ENCODE peak calls at places on chromosomes 4 and X, in seven cellular contexts. One of them, this sample, is unnamed.
A peak's percentile ranks its signal among the peaks of the same experiment; 100 is the strongest.

GRCh38 chr4:8365353-8365752 is 75.2 kb downstream of the ACOX3 start:
- DNase-seq in WTC11: no peak
- DNase-seq in GM12864: no peak
- DNase-seq in fibroblast of lung: no peak
- DNase-seq in AG09319: no peak
- DNase-seq in epithelial cell of esophagus: no peak
- DNase-seq in astrocyte of the spinal cord: no peak
- DNase-seq in this sample: no peak

GRCh38 chr4:83112239-83112638 is 2.3 kb downstream of the PLAC8 start:
- DNase-seq in WTC11: no peak
- DNase-seq in GM12864: peak; percentile 75
- DNase-seq in fibroblast of lung: no peak
- DNase-seq in AG09319: no peak
- DNase-seq in epithelial cell of esophagus: no peak
- DNase-seq in astrocyte of the spinal cord: no peak
- DNase-seq in this sample: no peak

GRCh38 chr4:126209117-126209516 is 894.4 kb downstream of the FAT4 start:
- DNase-seq in WTC11: no peak
- DNase-seq in GM12864: no peak
- DNase-seq in fibroblast of lung: no peak
- DNase-seq in AG09319: no peak
- DNase-seq in epithelial cell of esophagus: no peak
- DNase-seq in astrocyte of the spinal cord: no peak
- DNase-seq in this sample: no peak

GRCh38 chrX:70129811-70130210 is 3.4 kb upstream of the IGBP1 start:
- DNase-seq in WTC11: no peak
- DNase-seq in GM12864: no peak
- DNase-seq in fibroblast of lung: peak; percentile 6
- DNase-seq in AG09319: no peak
- DNase-seq in epithelial cell of esophagus: peak; percentile 58
- DNase-seq in astrocyte of the spinal cord: no peak
- DNase-seq in this sample: no peak

GRCh38 chrX:48910926-48911406 is 480 bp downstream of the SLC35A2 start:
- DNase-seq in WTC11: no peak
- DNase-seq in GM12864: no peak
- DNase-seq in fibroblast of lung: peak; percentile 50
- DNase-seq in AG09319: no peak
- DNase-seq in epithelial cell of esophagus: peak; percentile 25
- DNase-seq in astrocyte of the spinal cord: peak; percentile 45
- DNase-seq in this sample: no peak

GRCh38 chr4:183449193-183449888 is 4.9 kb downstream of the CDKN2AIP start:
- DNase-seq in WTC11: no peak
- DNase-seq in GM12864: no peak
- DNase-seq in fibroblast of lung: peak; percentile 90
- DNase-seq in AG09319: no peak
- DNase-seq in epithelial cell of esophagus: peak; percentile 36
- DNase-seq in astrocyte of the spinal cord: no peak
- DNase-seq in this sample: no peak

GRCh38 chr4:1045595-1046201 is 34.3 kb downstream of the FGFRL1 start:
- DNase-seq in WTC11: no peak
- DNase-seq in GM12864: no peak
- DNase-seq in fibroblast of lung: no peak
- DNase-seq in AG09319: no peak
- DNase-seq in epithelial cell of esophagus: no peak
- DNase-seq in astrocyte of the spinal cord: no peak
- DNase-seq in this sample: no peak

GRCh38 chr4:7539186-7539585 is 104.5 kb upstream of the PSAPL1 start:
- DNase-seq in WTC11: no peak
- DNase-seq in GM12864: no peak
- DNase-seq in fibroblast of lung: no peak
- DNase-seq in AG09319: no peak
- DNase-seq in epithelial cell of esophagus: no peak
- DNase-seq in astrocyte of the spinal cord: no peak
- DNase-seq in this sample: no peak

GRCh38 chr4:118173956-118174355 is 139.7 kb downstream of the NDST3 start:
- DNase-seq in WTC11: no peak
- DNase-seq in GM12864: no peak
- DNase-seq in fibroblast of lung: peak; percentile 74
- DNase-seq in AG09319: peak; percentile 59
- DNase-seq in epithelial cell of esophagus: no peak
- DNase-seq in astrocyte of the spinal cord: peak; percentile 92
- DNase-seq in this sample: no peak

GRCh38 chrX:78886550-78886949 is 58.6 kb upstream of the P2RY10 start:
- DNase-seq in WTC11: no peak
- DNase-seq in GM12864: no peak
- DNase-seq in fibroblast of lung: no peak
- DNase-seq in AG09319: no peak
- DNase-seq in epithelial cell of esophagus: peak; percentile 1
- DNase-seq in astrocyte of the spinal cord: peak; percentile 5
- DNase-seq in this sample: no peak

GRCh38 chr4:95386410-95386809 is 162.4 kb downstream of the UNC5C start:
- DNase-seq in WTC11: no peak
- DNase-seq in GM12864: no peak
- DNase-seq in fibroblast of lung: no peak
- DNase-seq in AG09319: no peak
- DNase-seq in epithelial cell of esophagus: no peak
- DNase-seq in astrocyte of the spinal cord: no peak
- DNase-seq in this sample: no peak

GRCh38 chrX:72295745-72296144 is 10.0 kb downstream of the CITED1 start:
- DNase-seq in WTC11: no peak
- DNase-seq in GM12864: no peak
- DNase-seq in fibroblast of lung: no peak
- DNase-seq in AG09319: no peak
- DNase-seq in epithelial cell of esophagus: no peak
- DNase-seq in astrocyte of the spinal cord: no peak
- DNase-seq in this sample: no peak

GRCh38 chrX:5979338-5979737 is 249.3 kb downstream of the NLGN4X start:
- DNase-seq in WTC11: no peak
- DNase-seq in GM12864: no peak
- DNase-seq in fibroblast of lung: peak; percentile 30
- DNase-seq in AG09319: no peak
- DNase-seq in epithelial cell of esophagus: no peak
- DNase-seq in astrocyte of the spinal cord: no peak
- DNase-seq in this sample: no peak

GRCh38 chr4:77120888-77121508 is 36.0 kb upstream of the CCNG2 start:
- DNase-seq in WTC11: no peak
- DNase-seq in GM12864: no peak
- DNase-seq in fibroblast of lung: no peak
- DNase-seq in AG09319: no peak
- DNase-seq in epithelial cell of esophagus: peak; percentile 17
- DNase-seq in astrocyte of the spinal cord: no peak
- DNase-seq in this sample: no peak

GRCh38 chr4:10085386-10085785 is 31.2 kb downstream of the WDR1 start:
- DNase-seq in WTC11: no peak
- DNase-seq in GM12864: no peak
- DNase-seq in fibroblast of lung: no peak
- DNase-seq in AG09319: no peak
- DNase-seq in epithelial cell of esophagus: no peak
- DNase-seq in astrocyte of the spinal cord: no peak
- DNase-seq in this sample: no peak

GRCh38 chrX:123476636-123477219 is 256.1 kb downstream of the THOC2 start:
- DNase-seq in WTC11: no peak
- DNase-seq in GM12864: no peak
- DNase-seq in fibroblast of lung: peak; percentile 3
- DNase-seq in AG09319: no peak
- DNase-seq in epithelial cell of esophagus: no peak
- DNase-seq in astrocyte of the spinal cord: no peak
- DNase-seq in this sample: no peak

GRCh38 chr4:146255463-146255862 is 41.1 kb downstream of the REELD1 start:
- DNase-seq in WTC11: no peak
- DNase-seq in GM12864: no peak
- DNase-seq in fibroblast of lung: peak; percentile 84
- DNase-seq in AG09319: no peak
- DNase-seq in epithelial cell of esophagus: no peak
- DNase-seq in astrocyte of the spinal cord: peak; percentile 64
- DNase-seq in this sample: no peak

GRCh38 chrX:68897118-68897517 is 68.3 kb downstream of the EFNB1 start:
- DNase-seq in WTC11: no peak
- DNase-seq in GM12864: no peak
- DNase-seq in fibroblast of lung: no peak
- DNase-seq in AG09319: no peak
- DNase-seq in epithelial cell of esophagus: no peak
- DNase-seq in astrocyte of the spinal cord: no peak
- DNase-seq in this sample: no peak

GRCh38 chrX:150269613-150270254 is 93.4 kb upstream of the MAMLD1 start:
- DNase-seq in WTC11: no peak
- DNase-seq in GM12864: no peak
- DNase-seq in fibroblast of lung: peak; percentile 25
- DNase-seq in AG09319: no peak
- DNase-seq in epithelial cell of esophagus: no peak
- DNase-seq in astrocyte of the spinal cord: no peak
- DNase-seq in this sample: peak; percentile 10

GRCh38 chrX:107451754-107452153 is 2.3 kb downstream of the FRMPD3 start:
- DNase-seq in WTC11: peak; percentile 29
- DNase-seq in GM12864: no peak
- DNase-seq in fibroblast of lung: no peak
- DNase-seq in AG09319: no peak
- DNase-seq in epithelial cell of esophagus: no peak
- DNase-seq in astrocyte of the spinal cord: no peak
- DNase-seq in this sample: peak; percentile 31

GRCh38 chr4:10180927-10181744 is 64.5 kb upstream of the WDR1 start:
- DNase-seq in WTC11: no peak
- DNase-seq in GM12864: peak; percentile 13
- DNase-seq in fibroblast of lung: peak; percentile 7
- DNase-seq in AG09319: no peak
- DNase-seq in epithelial cell of esophagus: no peak
- DNase-seq in astrocyte of the spinal cord: no peak
- DNase-seq in this sample: no peak

GRCh38 chr4:85783483-85783882 is 308.5 kb downstream of the ARHGAP24 start:
- DNase-seq in WTC11: no peak
- DNase-seq in GM12864: no peak
- DNase-seq in fibroblast of lung: peak; percentile 87
- DNase-seq in AG09319: no peak
- DNase-seq in epithelial cell of esophagus: peak; percentile 57
- DNase-seq in astrocyte of the spinal cord: peak; percentile 76
- DNase-seq in this sample: no peak

GRCh38 chr4:145346081-145346480 is 135.6 kb upstream of the SMAD1 start:
- DNase-seq in WTC11: no peak
- DNase-seq in GM12864: no peak
- DNase-seq in fibroblast of lung: no peak
- DNase-seq in AG09319: no peak
- DNase-seq in epithelial cell of esophagus: no peak
- DNase-seq in astrocyte of the spinal cord: no peak
- DNase-seq in this sample: no peak

GRCh38 chrX:20680998-20681397 is 414.3 kb upstream of the RPS6KA3 start:
- DNase-seq in WTC11: no peak
- DNase-seq in GM12864: no peak
- DNase-seq in fibroblast of lung: no peak
- DNase-seq in AG09319: no peak
- DNase-seq in epithelial cell of esophagus: no peak
- DNase-seq in astrocyte of the spinal cord: no peak
- DNase-seq in this sample: no peak

DNA sequence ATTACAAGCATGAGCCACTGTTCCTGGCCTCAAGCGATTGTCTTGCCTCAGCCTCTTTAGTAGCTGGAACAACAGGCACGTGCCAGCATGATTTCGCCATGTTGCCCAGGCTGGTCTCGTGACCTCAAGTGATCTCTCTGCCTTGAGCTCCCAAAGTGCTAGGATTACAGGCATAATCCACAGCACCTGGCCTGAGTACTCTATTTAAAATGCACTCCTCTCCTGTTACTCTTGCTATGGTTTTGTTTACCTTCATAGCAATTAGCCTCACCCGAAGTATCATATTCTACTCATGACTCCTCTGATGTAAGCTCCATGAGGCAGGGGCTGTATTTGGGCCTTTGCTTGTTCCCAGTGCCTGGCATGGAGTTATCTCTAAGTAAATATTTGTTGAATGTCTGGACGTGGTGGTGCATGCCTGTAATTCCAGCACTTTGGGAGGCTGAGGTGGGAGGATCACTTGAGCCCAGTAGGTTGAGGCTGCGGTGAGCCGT is 92.5 kb upstream of the SLC34A2 start:
- DNase-seq in WTC11: no peak
- DNase-seq in GM12864: no peak
- DNase-seq in fibroblast of lung: no peak
- DNase-seq in AG09319: no peak
- DNase-seq in epithelial cell of esophagus: peak; percentile 40
- DNase-seq in astrocyte of the spinal cord: no peak
- DNase-seq in this sample: no peak
- TF ChIP-seq CTCF in WTC11: no peak
- TF ChIP-seq CTCF in GM12864: no peak
- TF ChIP-seq CTCF in fibroblast of lung: no peak
- TF ChIP-seq CTCF in AG09319: no peak
- TF ChIP-seq CTCF in epithelial cell of esophagus: no peak
- TF ChIP-seq CTCF in astrocyte of the spinal cord: no peak
- TF ChIP-seq CTCF in this sample: no peak

DNA sequence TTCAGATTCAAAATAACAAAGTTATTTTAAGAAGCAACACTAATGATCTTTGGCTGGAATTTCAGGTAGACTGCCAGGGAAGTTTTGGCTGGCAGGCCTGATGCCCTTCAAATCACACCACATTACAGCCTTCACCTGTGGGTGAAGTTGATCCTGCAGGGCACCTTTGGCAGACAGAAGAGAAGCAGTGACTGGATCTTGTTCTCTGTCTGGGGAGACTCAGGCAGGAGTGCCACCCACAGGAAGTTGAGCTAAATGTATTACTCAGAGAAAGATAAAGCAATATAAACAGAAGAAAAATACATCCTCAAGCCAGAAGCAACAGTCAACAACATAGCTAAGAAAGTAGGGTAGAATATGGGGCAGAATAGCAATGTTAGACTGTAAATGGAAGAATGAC is 12.8 kb upstream of the CFAP299 start:
- DNase-seq in WTC11: no peak
- DNase-seq in GM12864: no peak
- DNase-seq in fibroblast of lung: peak; percentile 67
- DNase-seq in AG09319: no peak
- DNase-seq in epithelial cell of esophagus: peak; percentile 79
- DNase-seq in astrocyte of the spinal cord: peak; percentile 59
- DNase-seq in this sample: no peak
- TF ChIP-seq CTCF in WTC11: no peak
- TF ChIP-seq CTCF in GM12864: peak; percentile 5
- TF ChIP-seq CTCF in fibroblast of lung: peak; percentile 48
- TF ChIP-seq CTCF in AG09319: peak; percentile 55
- TF ChIP-seq CTCF in epithelial cell of esophagus: peak; percentile 58
- TF ChIP-seq CTCF in astrocyte of the spinal cord: peak; percentile 54
- TF ChIP-seq CTCF in this sample: no peak

GRCh38 chr4:154589296-154590197 is 995 bp downstream of the FGA start:
- DNase-seq in WTC11: no peak
- DNase-seq in GM12864: no peak
- DNase-seq in fibroblast of lung: no peak
- DNase-seq in AG09319: no peak
- DNase-seq in epithelial cell of esophagus: no peak
- DNase-seq in astrocyte of the spinal cord: no peak
- DNase-seq in this sample: peak; percentile 5
- TF ChIP-seq CTCF in WTC11: no peak
- TF ChIP-seq CTCF in GM12864: no peak
- TF ChIP-seq CTCF in fibroblast of lung: no peak
- TF ChIP-seq CTCF in AG09319: no peak
- TF ChIP-seq CTCF in epithelial cell of esophagus: no peak
- TF ChIP-seq CTCF in astrocyte of the spinal cord: no peak
- TF ChIP-seq CTCF in this sample: no peak

DNA sequence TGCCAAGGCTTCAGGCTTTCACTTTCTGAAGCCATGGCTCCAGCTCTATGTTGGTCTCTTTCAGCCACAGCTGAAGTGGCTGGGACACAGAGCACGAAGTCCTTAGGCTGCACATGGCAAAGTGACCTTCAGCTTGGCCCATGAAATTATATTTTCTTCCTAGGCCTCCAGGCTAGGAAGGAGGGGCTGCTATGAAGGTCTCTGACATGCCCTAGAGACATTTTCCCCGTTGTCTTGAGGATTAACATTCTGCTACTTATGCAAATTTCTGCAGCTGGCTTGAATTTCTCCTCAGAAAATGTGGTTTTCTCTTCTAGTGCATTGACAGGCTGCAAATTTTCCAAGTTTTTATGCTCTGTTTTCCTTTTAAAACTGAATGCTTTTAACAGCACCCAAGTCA is 99.8 kb upstream of the KCNIP4 start:
- DNase-seq in WTC11: no peak
- DNase-seq in GM12864: no peak
- DNase-seq in fibroblast of lung: no peak
- DNase-seq in AG09319: no peak
- DNase-seq in epithelial cell of esophagus: no peak
- DNase-seq in astrocyte of the spinal cord: no peak
- DNase-seq in this sample: no peak
- TF ChIP-seq CTCF in WTC11: no peak
- TF ChIP-seq CTCF in GM12864: no peak
- TF ChIP-seq CTCF in fibroblast of lung: no peak
- TF ChIP-seq CTCF in AG09319: no peak
- TF ChIP-seq CTCF in epithelial cell of esophagus: no peak
- TF ChIP-seq CTCF in astrocyte of the spinal cord: no peak
- TF ChIP-seq CTCF in this sample: no peak